ENCODE peak calls at places on chromosomes 5 and 9, in eight cellular contexts. H is psoas muscle, P is ovary, B is fibroblast of lung, K is A549, T is GM23248, M is IMR-90, R is SK-N-MC. Z is an unnamed sample.

GRCh38 chr9:137986268-137987099 is 108.9 kb downstream of the CACNA1B start:
- DNase-seq in P (no peak), H (no peak), K (no peak), R (no peak), M (no peak), T (no peak), B (no peak), Z (no peak)

GRCh38 chr5:81685481-81685880 is 65.4 kb downstream of the SSBP2 start:
- DNase-seq in R (no peak), T (no peak), K (no peak), P (no peak), M (no peak), H (no peak), B (no peak), Z (no peak)

GRCh38 chr5:115545065-115545882 is 699 bp upstream of the FEM1C start:
- DNase-seq in B (no peak), T (no peak), K (no peak), P (no peak), R (no peak), H (no peak), M (peak), Z (no peak)

GRCh38 chr5:90305022-90305720 is 104.4 kb downstream of the CETN3 start:
- DNase-seq in M (no peak), T (no peak), R (no peak), H (no peak), B (no peak), P (no peak), K (no peak), Z (no peak)

GRCh38 chr9:4344946-4345345 is 45.1 kb upstream of the GLIS3 start:
- DNase-seq in B (no peak), P (no peak), M (no peak), R (no peak), T (no peak), K (no peak), H (no peak), Z (peak)

GRCh38 chr5:16554110-16554509 is 62.7 kb downstream of the RETREG1 start:
- DNase-seq in M (no peak), T (no peak), H (no peak), R (no peak), P (no peak), B (no peak), K (no peak), Z (peak)

GRCh38 chr9:23590601-23591000 is 235.4 kb downstream of the ELAVL2 start:
- DNase-seq in R (no peak), T (peak), H (no peak), B (no peak), P (no peak), M (no peak), K (no peak), Z (peak)

GRCh38 chr5:82494942-82495341 is 216.8 kb upstream of the RPS23 start:
- DNase-seq in M (peak), H (no peak), P (no peak), T (peak), K (no peak), R (no peak), B (no peak), Z (no peak)

GRCh38 chr5:149406203-149406978 is 27.3 kb upstream of the IL17B start:
- DNase-seq in K (no peak), H (peak), T (peak), P (peak), R (peak), M (peak), B (peak), Z (no peak)

GRCh38 chr5:27144456-27144855 is 106.1 kb upstream of the CDH9 start:
- DNase-seq in R (no peak), M (no peak), T (no peak), H (no peak), K (no peak), B (no peak), P (no peak), Z (no peak)

GRCh38 chr9:116058421-116058820 is 95.2 kb upstream of the PAPPA start:
- DNase-seq in K (peak), T (no peak), P (no peak), M (no peak), R (no peak), B (no peak), H (no peak), Z (no peak)

GRCh38 chr5:16964821-16965220 is 28.7 kb upstream of the MYO10 start:
- DNase-seq in T (peak), B (peak), H (no peak), M (no peak), P (no peak), K (no peak), R (no peak), Z (no peak)

GRCh38 chr9:113580041-113580953 is 116.8 kb downstream of the RGS3 start:
- DNase-seq in K (no peak), P (no peak), H (peak), T (peak), B (peak), M (peak), R (no peak), Z (peak)

DNA sequence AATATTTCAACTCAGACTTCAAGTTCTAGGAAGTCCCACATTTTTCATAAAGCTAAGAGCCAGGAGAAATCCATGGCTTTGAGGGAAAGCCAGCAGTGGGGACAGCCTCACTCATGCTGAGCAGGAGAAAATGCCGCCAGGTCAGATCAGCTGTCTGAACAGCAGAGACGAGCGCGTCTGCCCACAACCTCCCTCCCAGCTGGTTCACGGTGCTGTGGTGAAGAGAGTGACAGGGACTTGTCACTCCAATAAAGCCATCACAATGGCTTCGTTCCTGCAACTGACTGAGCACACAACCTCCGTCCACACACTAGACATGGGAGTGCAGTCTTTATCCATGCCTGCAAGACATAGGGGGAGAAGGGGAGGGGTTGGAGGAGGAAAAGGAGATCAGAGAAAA is 207.0 kb downstream of the GABBR2 start:
- DNase-seq in H (no peak), K (no peak), P (no peak), B (no peak), T (peak), R (no peak), M (no peak), Z (no peak)
- H3K4me3 ChIP-seq in H (no peak), K (no peak), P (no peak), B (no peak), T (no peak), R (no peak), M (no peak), Z (no peak)

GRCh38 chr9:124296094-124296493 is 38.3 kb downstream of the NEK6 start:
- DNase-seq in M (no peak), T (no peak), P (no peak), R (no peak), B (no peak), K (no peak), H (no peak), Z (no peak)
- H3K27ac ChIP-seq in M (peak), T (no peak), P (no peak), R (no peak), B (peak), K (peak), H (no peak), Z (peak)

GRCh38 chr5:73233053-73233460 is 60.1 kb downstream of the TMEM174 start:
- DNase-seq in R (no peak), B (no peak), T (no peak), K (no peak), H (no peak), M (no peak), P (no peak), Z (no peak)
- H3K4me3 ChIP-seq in R (no peak), B (no peak), T (no peak), K (no peak), H (peak), M (no peak), P (no peak), Z (peak)

DNA sequence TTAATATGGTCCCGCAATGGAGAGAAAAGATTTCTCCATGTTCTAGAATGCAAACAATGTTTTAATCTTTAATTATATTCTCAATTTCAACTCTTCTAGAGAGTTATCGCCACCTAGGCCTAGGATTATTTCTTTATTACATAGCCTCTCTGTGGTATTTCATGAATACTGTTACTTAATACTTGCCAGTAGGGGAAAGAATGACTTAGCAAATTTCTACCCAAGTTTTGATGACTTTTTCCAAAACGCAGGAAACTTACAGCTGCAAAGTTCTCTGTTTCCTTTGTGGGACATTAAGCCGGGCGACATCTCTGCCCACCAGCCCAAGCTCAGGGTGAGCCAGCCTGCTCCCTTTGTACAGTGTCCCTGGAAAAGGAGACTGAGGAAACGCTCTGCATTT is 73.8 kb downstream of the MED27 start:
- DNase-seq in K (no peak), T (peak), P (no peak), M (peak), H (no peak), R (no peak), B (peak), Z (no peak)
- H3K27ac ChIP-seq in K (peak), T (peak), P (no peak), M (peak), H (no peak), R (peak), B (no peak), Z (no peak)

Z was measured in small intestine.